ENCODE peak calls at places on chromosomes 5 and 9, in eight cellular contexts. Y, P, T, V, H, G, L and K are unnamed samples.

GRCh38 chr5:10243660-10244240 is 5.9 kb downstream of the ATPSCKMT start:
- DNase-seq in Y (no peak), P (no peak), T (no peak), V (no peak), H (no peak), G (no peak), L (no peak), K (no peak)

GRCh38 chr9:90025816-90026215 is 421.0 kb downstream of the GADD45G start:
- DNase-seq in Y (no peak), P (no peak), T (no peak), V (no peak), H (no peak), G (no peak), L (no peak), K (no peak)

GRCh38 chr9:74041588-74041987 is 455.5 kb upstream of the RORB start:
- DNase-seq in Y (no peak), P (no peak), T (no peak), V (no peak), H (no peak), G (no peak), L (no peak), K (no peak)

GRCh38 chr9:15374825-15375224 is 47.9 kb upstream of the SNAPC3 start:
- DNase-seq in Y (no peak), P (no peak), T (no peak), V (no peak), H (no peak), G (no peak), L (no peak), K (no peak)

GRCh38 chr9:5352637-5353248 is 13.1 kb upstream of the RLN1 start:
- DNase-seq in Y (no peak), P (no peak), T (peak; percentile 10), V (no peak), H (no peak), G (no peak), L (no peak), K (no peak)

GRCh38 chr5:122153230-122153629 is 23.9 kb downstream of the ZNF474 start:
- DNase-seq in Y (no peak), P (no peak), T (no peak), V (no peak), H (no peak), G (no peak), L (no peak), K (no peak)

GRCh38 chr5:158769079-158769478 is 330.6 kb downstream of the EBF1 start:
- DNase-seq in Y (no peak), P (no peak), T (no peak), V (no peak), H (no peak), G (no peak), L (no peak), K (no peak)

GRCh38 chr5:59588922-59589321 is 304.6 kb downstream of the PDE4D start:
- DNase-seq in Y (no peak), P (no peak), T (no peak), V (no peak), H (no peak), G (no peak), L (no peak), K (no peak)

GRCh38 chr9:2725126-2725525 is 7.8 kb downstream of the KCNV2 start:
- DNase-seq in Y (no peak), P (no peak), T (no peak), V (no peak), H (no peak), G (no peak), L (no peak), K (no peak)

GRCh38 chr9:108687360-108687981 is 168.3 kb downstream of the ACTL7B start:
- DNase-seq in Y (no peak), P (no peak), T (no peak), V (no peak), H (no peak), G (no peak), L (no peak), K (no peak)